ENCODE peak calls at places on chromosomes 2 and 18, in five cellular contexts. A is right lobe of liver, P is suprapubic skin, I is right cardiac atrium, C is uterus. Q is an unnamed sample.
A peak's percentile ranks its signal among the peaks of the same experiment; 100 is the strongest.

GRCh38 chr2:50782543-50782942 is 249.4 kb downstream of the NRXN1 start:
- DNase-seq in P (no peak), A (no peak), I (no peak), C (no peak), Q (no peak)

GRCh38 chr18:45997689-45998088 is 30.6 kb upstream of the EPG5 start:
- DNase-seq in C (no peak), A (no peak), I (no peak), P (no peak), Q (no peak)

GRCh38 chr18:11658989-11659388 is 30.1 kb upstream of the GNAL start:
- DNase-seq in A (no peak), I (no peak), P (no peak), C (no peak), Q (no peak)

GRCh38 chr18:44945847-44946490 is 265.3 kb downstream of the SETBP1 start:
- DNase-seq in A (no peak), C (no peak), P (no peak), I (no peak), Q (no peak)

GRCh38 chr18:45522371-45522770 is 92.9 kb upstream of the SLC14A2 start:
- DNase-seq in I (no peak), P (no peak), A (no peak), C (no peak), Q (no peak)

GRCh38 chr18:56097561-56098095 is 509.6 kb upstream of the TCF4 start:
- DNase-seq in P (no peak), C (no peak), A (no peak), I (no peak), Q (no peak)

GRCh38 chr2:215657844-215658243 is 222.0 kb upstream of the FN1 start:
- DNase-seq in I (no peak), A (no peak), P (no peak), C (peak; percentile 58), Q (no peak)

GRCh38 chr2:142781146-142781545 is 96.3 kb upstream of the KYNU start:
- DNase-seq in I (no peak), C (no peak), P (no peak), A (no peak), Q (no peak)

GRCh38 chr2:210955591-210955990 is 399.2 kb downstream of the CPS1 start:
- DNase-seq in P (no peak), A (no peak), C (no peak), I (no peak), Q (no peak)

GRCh38 chr2:46802665-46803550 is 112.7 kb downstream of the MCFD2 start:
- DNase-seq in A (no peak), P (no peak), C (no peak), I (no peak), Q (peak; percentile 2)

GRCh38 chr2:20242727-20243377 is 17.9 kb upstream of the SDC1 start:
- DNase-seq in A (no peak), C (no peak), P (no peak), I (no peak), Q (no peak)

GRCh38 chr2:107412981-107413380 is 413.7 kb upstream of the RGPD4 start:
- DNase-seq in P (no peak), I (no peak), C (no peak), A (no peak), Q (no peak)

GRCh38 chr2:201932511-201932910 is 101.1 kb upstream of the FZD7 start:
- DNase-seq in I (no peak), A (no peak), P (no peak), C (no peak), Q (no peak)

GRCh38 chr18:30601541-30601940 is 441.0 kb downstream of the DSC3 start:
- DNase-seq in C (no peak), I (no peak), P (no peak), A (no peak), Q (no peak)

GRCh38 chr2:173644146-173644545 is 289.5 kb downstream of the CDCA7 start:
- DNase-seq in P (no peak), I (no peak), A (no peak), C (no peak), Q (no peak)

GRCh38 chr2:36915627-36916026 is 50.7 kb downstream of the STRN start:
- DNase-seq in C (no peak), I (no peak), A (no peak), P (no peak), Q (no peak)

GRCh38 chr2:55014962-55015939 is 35.0 kb downstream of the RTN4 start:
- DNase-seq in I (no peak), P (no peak), A (no peak), C (peak; percentile 46), Q (peak; percentile 58)

DNA sequence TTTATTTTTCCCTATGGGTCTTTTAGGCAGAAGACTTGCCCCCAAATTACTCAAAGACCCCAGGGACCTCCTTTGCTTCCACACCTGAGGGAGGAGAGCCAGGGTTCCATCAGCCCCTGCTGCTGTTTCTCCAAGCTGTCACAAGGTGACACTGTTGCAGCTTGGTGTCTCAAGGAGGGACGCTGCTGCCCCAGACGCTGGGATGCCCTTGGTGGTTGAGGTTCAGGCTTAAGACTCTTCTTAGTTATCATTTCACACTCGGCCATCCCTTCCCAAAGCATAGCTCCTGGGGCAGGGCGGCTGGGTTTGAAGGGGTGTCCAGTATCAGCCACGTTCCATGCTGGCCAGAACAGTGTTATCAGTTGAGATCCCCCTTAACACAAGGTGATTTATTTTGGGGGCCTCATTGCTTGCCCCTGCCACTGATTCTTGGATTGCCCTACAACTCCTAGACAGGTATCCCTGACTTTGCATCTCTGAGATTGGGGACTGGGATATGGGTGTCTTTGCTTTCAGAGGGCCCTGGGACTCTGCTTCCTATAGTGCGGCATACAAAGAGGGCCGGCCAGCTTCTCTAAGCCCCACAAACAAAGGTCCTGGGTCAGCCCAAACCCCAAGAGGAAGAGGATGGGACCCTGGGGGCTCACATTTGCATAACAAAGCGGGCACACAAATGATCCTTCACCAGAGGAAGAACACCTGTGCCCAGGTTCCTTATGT is 22.7 kb downstream of the GPR55 start:
- DNase-seq in C (no peak), P (no peak), A (no peak), I (peak; percentile 44), Q (no peak)
- H3K4me3 ChIP-seq in C (no peak overlapping the region), P (no peak overlapping the region), A (no peak overlapping the region), I (no peak overlapping the region), Q (no peak overlapping the region)

DNA sequence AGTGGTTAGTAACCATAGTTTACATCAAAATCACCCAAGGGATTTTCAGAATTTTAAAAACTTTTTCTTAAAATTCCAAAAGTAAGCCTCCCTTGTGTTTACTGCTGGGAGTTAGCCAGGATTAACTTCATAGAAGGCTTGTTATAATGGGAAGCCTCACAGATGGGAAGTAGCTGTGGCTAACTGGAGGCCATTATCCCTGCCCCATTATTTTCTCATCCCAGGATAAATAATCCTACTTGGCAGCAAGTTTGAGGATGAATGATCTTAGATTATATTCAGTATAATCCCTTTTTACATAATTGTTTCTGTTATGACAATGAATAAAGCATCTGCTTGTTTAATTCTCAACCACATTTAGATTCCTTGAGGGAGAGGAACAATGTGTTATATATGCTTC is 25.5 kb downstream of the PLEK start:
- DNase-seq in A (no peak), P (no peak), I (no peak), C (no peak), Q (no peak)
- H3K4me1 ChIP-seq in A (no peaks in the 10 kb centered on the region), P (peaks cover 2% of the 10 kb centered on the region), I (peaks cover 5% of the 10 kb centered on the region), C (no peaks in the 10 kb centered on the region), Q (no peaks in the 10 kb centered on the region)

DNA sequence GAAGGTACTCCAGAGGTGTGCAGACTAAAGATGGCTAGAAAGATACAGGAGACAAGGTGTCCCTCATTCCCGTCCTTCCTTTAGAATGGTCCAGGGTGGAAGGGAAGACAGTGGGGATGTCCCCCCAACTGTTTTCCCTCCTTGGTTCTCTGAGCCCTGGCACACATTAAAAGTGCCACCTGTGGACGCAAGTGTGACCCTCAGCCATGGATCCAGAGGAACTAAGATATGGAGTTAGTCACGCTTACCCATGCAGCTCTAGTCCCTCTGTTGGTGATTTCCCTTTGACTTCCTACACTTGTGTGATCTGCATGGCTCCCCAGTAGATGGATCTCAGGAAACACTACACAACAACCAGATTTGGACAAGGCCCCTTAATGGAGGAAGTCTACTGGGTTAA is 113.1 kb upstream of the SRD5A2 start:
- DNase-seq in A (no peak), C (no peak), P (no peak), I (no peak), Q (no peak)
- H3K9me3 ChIP-seq in A (no peaks in the 10 kb centered on the region), C (no peaks in the 10 kb centered on the region), P (peaks cover 58% of the 10 kb centered on the region), I (peaks cover 18% of the 10 kb centered on the region), Q (peaks cover 11% of the 10 kb centered on the region)

GRCh38 chr2:171036532-171036931 is 107.5 kb downstream of the GORASP2 start:
- DNase-seq in P (no peak), I (no peak), A (no peak), C (no peak), Q (no peak)
- H3K4me3 ChIP-seq in P (no peak overlapping the region), I (no peak overlapping the region), A (no peak overlapping the region), C (no peak overlapping the region), Q (no peak overlapping the region)

DNA sequence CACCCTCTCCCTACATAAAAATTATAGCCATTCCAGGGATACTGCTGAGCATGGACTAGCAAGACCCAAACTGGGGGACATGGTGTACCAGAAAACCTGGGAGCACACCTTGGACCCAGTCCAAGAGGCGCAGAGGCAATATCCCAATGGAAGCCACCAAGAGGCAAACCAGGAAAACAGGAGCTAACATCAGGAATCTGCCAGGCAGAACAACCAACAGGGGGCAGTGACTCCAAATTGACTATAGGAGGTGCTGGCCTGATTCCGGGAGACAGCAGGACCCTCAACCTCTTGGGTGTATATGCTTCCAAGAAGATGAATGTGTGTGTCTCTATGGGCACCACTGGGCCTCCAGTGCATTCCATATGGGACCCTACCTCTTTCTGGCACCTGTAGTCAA is 172.7 kb upstream of the ARL4C start:
- DNase-seq in C (no peak), P (no peak), I (no peak), A (no peak), Q (no peak)
- H3K4me1 ChIP-seq in C (no peaks in the 10 kb centered on the region), P (no peaks in the 10 kb centered on the region), I (no peaks in the 10 kb centered on the region), A (no peaks in the 10 kb centered on the region), Q (no peaks in the 10 kb centered on the region)

DNA sequence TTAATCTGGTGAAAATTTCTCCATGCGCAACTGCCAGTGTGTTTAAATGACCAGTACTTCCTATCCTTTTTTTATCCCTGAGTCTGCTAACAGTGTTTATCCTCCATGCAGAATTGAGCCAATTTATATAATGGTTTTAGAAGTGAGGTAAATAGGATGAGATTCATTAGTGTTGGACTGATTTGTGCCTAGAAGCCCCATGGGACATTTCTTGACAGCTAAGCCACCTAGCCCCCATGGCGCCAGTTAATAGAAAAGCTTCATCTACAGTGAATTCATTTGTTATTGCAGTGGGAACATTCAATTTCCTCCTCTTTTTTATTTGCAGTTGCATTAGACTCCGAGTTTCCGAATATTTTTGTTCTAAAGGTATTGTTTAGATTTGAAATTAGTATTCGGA is 175.6 kb downstream of the ARL6IP6 start:
- DNase-seq in I (no peak), A (no peak), P (no peak), C (no peak), Q (no peak)
- H3K9me3 ChIP-seq in I (no peaks in the 10 kb centered on the region), A (no peaks in the 10 kb centered on the region), P (no peaks in the 10 kb centered on the region), C (no peaks in the 10 kb centered on the region), Q (no peaks in the 10 kb centered on the region)

GRCh38 chr2:137888845-137889244 is 75.4 kb upstream of the HNMT start:
- DNase-seq in A (peak; percentile 61), P (no peak), I (peak; percentile 20), C (no peak), Q (no peak)
- H3K4me3 ChIP-seq in A (no peak overlapping the region), P (no peak overlapping the region), I (no peak overlapping the region), C (no peak overlapping the region), Q (no peak overlapping the region)

GRCh38 chr2:38722271-38723115 is 28.7 kb downstream of the SRSF7 start:
- DNase-seq in A (no peak), C (peak; percentile 6), P (no peak), I (no peak), Q (no peak)
- H3K4me1 ChIP-seq in A (peaks cover 18% of the 10 kb centered on the region), C (peaks cover 7% of the 10 kb centered on the region), P (peaks cover 30% of the 10 kb centered on the region), I (no peaks in the 10 kb centered on the region), Q (no peaks in the 10 kb centered on the region)